ENCODE peak calls at places on chromosomes 7 and 10, in six cellular contexts. D is PC-3, X is GM23248, U is MM.1S, I is hepatocyte, A is neural progenitor cell. M is an unnamed sample.
A peak's percentile ranks its signal among the peaks of the same experiment; 100 is the strongest.

GRCh38 chr7:47293884-47294568 is 287.9 kb downstream of the TNS3 start:
- DNase-seq in A (no peak), X (peak; percentile 77), I (peak; percentile 35), U (no peak), D (no peak), M (no peak)

GRCh38 chr7:159027803-159028455 is 116.7 kb downstream of the VIPR2 start:
- DNase-seq in D (peak; percentile 47), A (peak; percentile 39), X (peak; percentile 42), I (peak; percentile 44), U (no peak), M (no peak)

GRCh38 chr10:124354411-124355382 is 64.0 kb downstream of the OAT start:
- DNase-seq in D (no peak), I (peak; percentile 72), X (peak; percentile 67), U (peak; percentile 48), A (peak; percentile 36), M (peak; percentile 27)

GRCh38 chr7:111827863-111828504 is 265.7 kb upstream of the IMMP2L start:
- DNase-seq in I (peak; percentile 54), D (peak; percentile 58), U (no peak), X (peak; percentile 68), A (no peak), M (no peak)

GRCh38 chr10:121183241-121183640 is 332.1 kb downstream of the WDR11 start:
- DNase-seq in U (no peak), I (no peak), X (no peak), D (no peak), A (no peak), M (no peak)

GRCh38 chr7:112092306-112093090 is 113.7 kb downstream of the DOCK4 start:
- DNase-seq in I (no peak), X (no peak), A (no peak), D (no peak), U (no peak), M (no peak)

GRCh38 chr10:12842310-12842709 is 159.2 kb downstream of the CCDC3 start:
- DNase-seq in X (no peak), I (no peak), D (no peak), U (no peak), A (no peak), M (no peak)

GRCh38 chr7:45146531-45147379 is 10.8 kb upstream of the RAMP3 start:
- DNase-seq in D (no peak), A (no peak), X (no peak), I (no peak), U (no peak), M (no peak)

GRCh38 chr7:126689037-126689436 is 563.7 kb downstream of the GRM8 start:
- DNase-seq in D (no peak), A (peak; percentile 75), I (no peak), X (no peak), U (no peak), M (peak; percentile 34)

GRCh38 chr7:116777613-116778380 is 84.6 kb upstream of the CAPZA2 start:
- DNase-seq in I (no peak), X (peak; percentile 75), D (peak; percentile 90), U (no peak), A (no peak), M (no peak)

GRCh38 chr7:128398016-128398840 is 11.6 kb downstream of the IMPDH1 start:
- DNase-seq in D (peak; percentile 65), A (peak; percentile 66), I (peak; percentile 69), U (no peak), X (peak; percentile 61), M (peak; percentile 85)

GRCh38 chr10:118272090-118272775 is 69.9 kb downstream of the FAM204A start:
- DNase-seq in I (peak; percentile 31), X (peak; percentile 64), U (no peak), D (no peak), A (peak; percentile 43), M (peak; percentile 45)
- TF ChIP-seq EZH2 in I (no peak), X (no peak), U (no peak), D (no peak), A (no peak), M (no peak)

GRCh38 chr7:36668750-36669149 is 55.5 kb downstream of the AOAH start:
- DNase-seq in I (no peak), A (no peak), X (no peak), U (no peak), D (no peak), M (no peak)

GRCh38 chr7:36671432-36671829 is 52.9 kb downstream of the AOAH start:
- DNase-seq in D (no peak), U (no peak), X (no peak), A (no peak), I (no peak), M (no peak)

GRCh38 chr7:36673703-36674102 is 50.6 kb downstream of the AOAH start:
- DNase-seq in U (no peak), I (no peak), A (no peak), D (peak; percentile 48), X (no peak), M (no peak)

GRCh38 chr7:36668080-36668479 is 56.2 kb downstream of the AOAH start:
- DNase-seq in A (no peak), X (peak; percentile 49), I (no peak), D (no peak), U (no peak), M (no peak)

DNA sequence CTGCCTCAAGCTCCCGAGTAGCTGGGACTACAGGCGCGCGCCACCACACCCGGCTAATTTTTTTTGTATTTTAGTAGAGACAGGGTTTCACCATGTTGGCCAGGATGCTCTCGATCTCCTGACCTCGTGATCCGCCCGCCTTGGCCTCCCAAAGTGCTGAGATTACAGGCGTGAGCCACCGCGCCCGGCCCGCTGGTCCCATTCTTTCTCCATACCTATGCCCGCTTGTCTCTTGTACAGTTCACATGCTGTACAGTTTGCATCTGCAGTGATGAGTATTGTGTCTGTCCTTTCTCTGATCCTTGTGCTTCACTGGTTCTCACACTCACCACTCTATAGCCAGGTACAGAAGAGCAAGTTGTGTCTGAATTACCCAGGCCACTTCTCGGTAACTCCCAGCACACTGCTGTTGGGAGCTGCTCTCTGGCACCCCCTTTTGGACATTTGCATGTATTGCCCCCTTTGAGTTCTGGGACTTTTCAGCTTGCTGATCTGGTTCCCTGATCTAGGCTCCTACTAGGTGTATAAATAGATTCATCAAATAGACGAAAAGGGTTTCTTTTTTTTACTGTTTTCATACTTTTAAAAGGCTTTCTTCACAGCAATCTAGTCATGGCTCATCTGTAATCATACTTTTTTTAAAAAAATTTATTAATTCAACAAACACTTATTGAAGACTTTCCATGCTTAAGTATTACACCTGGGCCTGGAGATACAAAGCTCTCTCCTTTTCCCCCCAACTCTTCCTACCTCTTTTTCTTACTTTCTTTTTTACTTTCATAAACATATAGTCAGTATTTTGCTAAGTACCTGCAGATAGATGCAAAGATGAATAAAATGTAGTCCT is 53.5 kb downstream of the AOAH start:
- DNase-seq in D (peak; percentile 82), U (peak; percentile 72), X (peak; percentile 69), I (peak; percentile 76), A (peak; percentile 73), M (peak; percentile 83)
- TF ChIP-seq EZH2phosphoT487 in D (no peak), U (no peak), X (no peak), I (no peak), A (no peak), M (no peak)

GRCh38 chr7:1664711-1665591 is 5.1 kb upstream of the ELFN1 start:
- DNase-seq in X (peak; percentile 78), D (peak; percentile 46), I (peak; percentile 83), A (peak; percentile 92), U (no peak), M (peak; percentile 85)

GRCh38 chr7:1667566-1668485 is 2.3 kb upstream of the ELFN1 start:
- DNase-seq in I (peak; percentile 46), U (no peak), A (peak; percentile 78), D (no peak), X (no peak), M (peak; percentile 50)

GRCh38 chr7:1666779-1667565 is 3.1 kb upstream of the ELFN1 start:
- DNase-seq in I (peak; percentile 30), U (no peak), A (peak; percentile 52), D (no peak), X (peak; percentile 62), M (peak; percentile 28)

GRCh38 chr7:1665721-1666250 is 4.3 kb upstream of the ELFN1 start:
- DNase-seq in X (peak; percentile 65), D (peak; percentile 11), I (peak; percentile 49), A (peak; percentile 78), U (no peak), M (peak; percentile 43)

DNA sequence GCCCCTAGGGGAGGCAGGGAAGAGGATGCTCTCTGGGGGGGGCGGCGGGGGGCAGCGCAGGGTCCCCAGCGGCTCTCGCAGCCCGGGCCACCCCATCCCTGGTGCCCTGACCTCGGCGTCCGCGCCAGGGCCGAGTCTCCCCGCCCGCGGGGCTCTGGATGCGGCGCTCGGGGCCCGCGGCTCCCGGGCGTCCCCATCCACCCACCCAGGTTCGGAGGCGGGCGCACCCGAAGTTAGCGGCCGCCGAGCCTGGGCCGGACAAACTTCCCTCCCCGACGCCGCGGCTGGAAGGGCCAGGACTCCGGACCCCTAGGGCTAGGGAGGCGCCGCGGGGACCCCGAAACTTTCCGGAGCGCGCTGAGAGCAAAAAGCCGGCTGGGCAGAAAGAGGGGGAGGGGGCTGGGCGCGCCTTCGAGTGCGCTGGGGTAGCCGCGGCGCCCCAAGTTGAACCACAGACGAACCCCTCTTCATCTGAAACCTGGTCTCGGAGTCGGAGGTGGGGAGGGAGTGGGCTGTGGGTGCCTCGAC is 3.8 kb upstream of the ELFN1 start:
- DNase-seq in I (peak; percentile 34), D (no peak), X (peak; percentile 70), U (no peak), A (peak; percentile 47), M (peak; percentile 47)
- TF ChIP-seq EZH2 in I (peak; percentile 93), D (peak; percentile 95), X (peak; percentile 69), U (no peak), A (peak; percentile 89), M (peak; percentile 82)

GRCh38 chr7:17936321-17936720 is 4.0 kb downstream of the SNX13 start:
- DNase-seq in A (no peak), D (no peak), U (no peak), I (no peak), X (no peak), M (no peak)
- TF ChIP-seq EZH2phosphoT487 in A (no peak), D (no peak), U (no peak), I (no peak), X (no peak), M (no peak)

DNA sequence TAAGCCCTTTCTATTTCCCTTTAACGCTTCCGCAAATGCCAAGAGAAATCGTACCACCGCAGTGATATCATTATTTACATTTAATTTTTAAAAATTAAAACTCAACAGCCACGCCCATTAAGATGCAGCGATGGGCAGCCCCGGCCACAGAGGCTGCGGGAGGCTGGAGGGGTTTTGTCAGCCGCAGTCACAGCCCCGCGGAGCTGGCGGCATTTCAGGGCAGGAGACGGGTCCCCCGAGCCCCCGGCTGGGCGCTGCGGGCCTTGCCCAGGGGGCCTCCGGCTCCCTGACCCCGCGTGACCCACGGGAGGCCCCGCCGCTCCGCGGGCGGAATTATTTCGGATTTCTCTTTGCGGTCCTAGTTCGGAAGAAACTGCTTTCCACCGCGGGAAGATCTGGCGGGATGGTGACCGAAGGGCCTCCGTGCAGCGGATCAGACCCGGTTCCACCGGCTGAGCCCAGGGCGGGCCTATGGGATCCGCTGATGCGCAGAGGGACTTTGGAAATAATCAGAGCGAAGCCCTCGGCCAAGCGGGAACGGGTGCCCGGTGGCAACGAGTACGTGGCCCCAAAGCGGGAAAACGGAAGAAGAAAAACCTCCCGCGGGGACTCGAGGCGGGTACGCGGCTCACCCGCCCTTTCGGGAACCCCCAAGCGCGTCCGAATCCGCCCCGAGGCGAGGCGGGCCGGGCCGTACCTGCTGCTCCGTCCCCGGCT is 1.9 kb downstream of the NKX6-2 start:
- DNase-seq in D (no peak), I (no peak), X (no peak), A (peak; percentile 42), U (no peak), M (peak; percentile 56)
- TF ChIP-seq EZH2 in D (no peak), I (peak; percentile 47), X (no peak), A (peak; percentile 93), U (no peak), M (peak; percentile 84)